ENCODE peak calls at places on chromosomes 2 and 18, in five cellular contexts. T, Q, X, P and Y are unnamed samples. For H3K36me3, the result is how much of the 10 kb centered on the place peaks cover.

GRCh38 chr2:200352631-200353030 is 46.1 kb downstream of the SPATS2L start:
- DNase-seq in P (no peak), Q (no peak), X (no peak), T (no peak), Y (no peak)

GRCh38 chr2:183001948-183002347 is 36.3 kb downstream of the NCKAP1 start:
- DNase-seq in X (no peak), T (no peak), P (no peak), Q (no peak), Y (no peak)

GRCh38 chr18:48859311-48860275 is 91.2 kb downstream of the SMAD7 start:
- DNase-seq in T (no peak), X (no peak), Q (no peak), P (no peak), Y (no peak)

GRCh38 chr2:179877601-179878364 is 16.4 kb upstream of the ZNF385B start:
- DNase-seq in X (no peak), Q (no peak), T (no peak), P (no peak), Y (no peak)

GRCh38 chr2:203774760-203775159 is 68.3 kb downstream of the CD28 start:
- DNase-seq in P (no peak), T (no peak), X (no peak), Q (no peak), Y (no peak)

GRCh38 chr2:182068811-182069210 is 83.2 kb downstream of the PPP1R1C start:
- DNase-seq in X (no peak), P (no peak), T (no peak), Q (no peak), Y (no peak)

GRCh38 chr2:148023861-148024260 is 3.0 kb downstream of the MBD5 start:
- DNase-seq in Q (no peak), T (no peak), P (no peak), X (no peak), Y (no peak)

GRCh38 chr2:54880428-54880827 is 157.0 kb downstream of the EML6 start:
- DNase-seq in P (no peak), Q (no peak), X (no peak), T (no peak), Y (no peak)

GRCh38 chr2:172985139-172985874 is 90.3 kb upstream of the MAP3K20 start:
- DNase-seq in Q (peak), P (no peak), T (peak), X (peak), Y (no peak)

GRCh38 chr2:62423235-62423634 is 82.8 kb downstream of the TMEM17 start:
- DNase-seq in X (no peak), T (no peak), Q (no peak), P (no peak), Y (no peak)

GRCh38 chr18:6374340-6374739 is 40.4 kb downstream of the L3MBTL4 start:
- DNase-seq in T (no peak), Q (no peak), P (no peak), X (no peak), Y (no peak)

GRCh38 chr18:42030586-42031182 is 75.7 kb downstream of the PIK3C3 start:
- DNase-seq in X (no peak), Q (no peak), T (no peak), P (peak), Y (no peak)

GRCh38 chr2:179953359-179953758 is 53.7 kb downstream of the CWC22 start:
- DNase-seq in Q (no peak), P (no peak), X (no peak), T (no peak), Y (no peak)

GRCh38 chr18:33210575-33211189 is 229.8 kb downstream of the CCDC178 start:
- DNase-seq in Q (no peak), T (no peak), P (no peak), X (no peak), Y (no peak)

GRCh38 chr18:23857756-23858155 is 156.8 kb upstream of the TTC39C start:
- DNase-seq in P (no peak), X (no peak), Q (no peak), T (no peak), Y (no peak)

GRCh38 chr2:236711440-236711839 is 141.8 kb downstream of the ACKR3 start:
- DNase-seq in T (no peak), P (peak), X (no peak), Q (peak), Y (peak)

GRCh38 chr2:36707050-36707449 is 10.5 kb downstream of the VIT start:
- DNase-seq in X (no peak), Q (peak), P (no peak), T (no peak), Y (no peak)

GRCh38 chr2:120330946-120331822 is 14.8 kb upstream of the INHBB start:
- DNase-seq in T (no peak), Q (peak), X (no peak), P (no peak), Y (no peak)

GRCh38 chr18:8424917-8425725 is 184.1 kb upstream of the RAB12 start:
- DNase-seq in P (no peak), Q (no peak), X (no peak), T (no peak), Y (no peak)

GRCh38 chr2:113407446-113408099 is 29.9 kb upstream of the ZNG1B start:
- DNase-seq in P (no peak), T (no peak), X (no peak), Q (no peak), Y (no peak)

GRCh38 chr18:52766002-52766540 is 426.1 kb downstream of the DCC start:
- DNase-seq in X (no peak), P (no peak), T (no peak), Q (no peak), Y (no peak)

GRCh38 chr2:225864394-225864793 is 464.9 kb downstream of the NYAP2 start:
- DNase-seq in P (no peak), T (no peak), X (no peak), Q (no peak), Y (no peak)

GRCh38 chr2:42770288-42771131 is 6.6 kb upstream of the OXER1 start:
- DNase-seq in P (peak), Q (no peak), X (no peak), T (no peak), Y (no peak)

GRCh38 chr2:9887513-9887912 is 44.2 kb downstream of the TAF1B start:
- DNase-seq in T (no peak), X (no peak), Q (no peak), P (no peak), Y (no peak)
- H3K36me3 ChIP-seq in T (under half), X (under half), Q (under half), P (under half), Y (under half)

DNA sequence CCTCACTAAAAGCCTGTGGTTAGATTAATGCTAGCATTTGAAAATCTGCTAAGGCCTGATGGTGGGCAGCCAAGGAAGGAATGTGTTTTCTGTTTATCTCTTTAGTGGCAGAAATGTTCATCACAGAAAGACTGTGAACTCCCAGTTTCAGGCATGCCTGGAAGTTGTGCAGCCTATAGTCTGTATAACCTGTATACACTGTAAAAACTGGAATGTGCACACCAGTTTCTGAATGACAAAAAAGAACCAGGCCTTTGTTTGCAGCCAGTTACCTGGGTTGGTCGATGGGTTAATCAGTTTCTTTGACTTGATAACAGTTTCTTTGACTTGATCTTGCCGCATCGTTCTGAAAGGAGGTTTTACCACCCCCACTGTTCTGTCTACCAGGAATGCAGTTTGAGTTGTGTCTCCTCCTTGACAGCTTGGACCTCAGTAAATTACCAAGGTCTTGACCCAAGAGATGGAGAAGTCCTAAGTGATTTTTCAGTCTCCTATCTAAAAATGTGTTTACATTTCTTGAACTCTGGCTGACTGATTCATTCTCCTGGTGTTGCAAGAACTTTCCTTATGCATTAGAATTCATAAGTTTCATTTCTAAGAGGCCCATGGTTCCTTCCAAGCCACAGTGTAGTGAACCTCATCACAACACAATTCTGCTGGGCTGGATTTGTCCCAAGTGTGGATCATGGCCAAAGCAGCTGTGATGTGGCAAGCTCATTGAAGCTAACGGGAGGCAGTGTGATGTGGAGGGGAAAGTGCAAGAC is 62.2 kb downstream of the KIAA2012 start:
- DNase-seq in X (no peak), Q (peak), T (peak), P (peak), Y (peak)
- H3K27ac ChIP-seq in X (no peak), Q (no peak), T (no peak), P (no peak), Y (no peak)

DNA sequence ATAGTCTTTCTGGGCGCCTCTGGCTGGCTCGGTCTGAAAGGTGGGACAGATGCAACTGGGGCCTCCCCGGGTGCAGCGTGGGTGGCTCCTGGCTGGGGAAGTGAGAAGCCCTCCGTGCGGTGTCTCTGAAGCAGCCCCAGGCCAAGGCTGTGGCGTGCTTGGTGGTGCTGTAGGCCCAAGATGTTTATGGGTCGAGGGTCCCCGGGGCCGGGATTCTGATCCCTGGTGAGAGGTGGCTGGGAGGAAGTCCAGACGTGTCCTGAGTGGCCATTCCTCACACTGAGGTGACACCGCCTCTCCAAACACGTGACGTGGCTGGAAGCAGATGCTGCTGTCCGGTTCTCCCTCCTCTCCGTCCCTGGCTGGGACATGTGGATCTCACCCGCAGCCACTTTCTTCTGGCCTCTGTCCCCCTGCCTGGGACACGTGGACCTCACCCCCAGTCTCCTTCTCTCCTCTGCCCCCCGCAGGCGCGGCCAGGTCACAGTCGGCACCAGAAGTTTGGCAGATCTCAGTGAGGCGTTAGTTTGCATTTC is 12.6 kb downstream of the RTP5 start:
- DNase-seq in T (peak), Q (peak), X (peak), P (peak), Y (peak)
- TF ChIP-seq CTCF in T (no peak), Q (no peak), X (no peak), P (no peak), Y (no peak)

DNA sequence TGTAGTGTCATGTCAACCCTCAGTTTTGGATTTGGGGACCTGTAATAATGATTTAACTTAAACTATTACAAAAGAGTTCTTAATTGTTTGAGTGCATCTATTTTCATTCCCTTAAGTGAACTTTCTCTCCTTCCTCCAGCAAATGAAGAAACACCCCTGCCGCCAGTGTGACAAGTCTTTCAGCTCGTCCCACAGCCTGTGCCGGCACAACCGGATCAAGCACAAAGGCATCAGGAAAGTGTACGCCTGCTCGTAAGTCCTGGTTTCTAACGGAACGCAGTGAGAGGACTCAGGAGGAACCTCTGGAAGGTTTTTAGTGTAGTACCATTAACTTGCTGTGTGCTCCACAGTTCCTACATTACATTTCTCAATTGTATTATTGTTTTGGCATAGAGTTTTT is 114.2 kb downstream of the ZNF532 start:
- DNase-seq in P (no peak), Q (no peak), X (no peak), T (no peak), Y (no peak)
- H3K36me3 ChIP-seq in P (under half), Q (half or more), X (under half), T (under half), Y (half or more)

GRCh38 chr2:235494716-235495372 is 1.0 kb downstream of the AGAP1 start:
- DNase-seq in Q (peak), T (peak), X (no peak), P (peak), Y (peak)
- H3K27ac ChIP-seq in Q (peak), T (peak), X (peak), P (no peak), Y (peak)

GRCh38 chr2:28228419-28228995 is 164.2 kb upstream of the FOSL2 start:
- DNase-seq in X (no peak), P (no peak), Q (no peak), T (no peak), Y (no peak)
- TF ChIP-seq CTCF in X (no peak), P (no peak), Q (no peak), T (peak), Y (no peak)